ENCODE peak calls at places on chromosome 19, in nine cellular contexts. A is SK-N-SH, C is left lung, E is lower lobe of right lung, V is psoas muscle, L is cardiac muscle cell, W is Caco-2, H is body of pancreas, M is mesenchymal stem cell. J is an unnamed sample. For H3K4me1 and H3K27me3, the result is how much of the 10 kb centered on the place peaks cover.

GRCh38 chr19:57314146-57314545 is 6.1 kb upstream of the ZNF543 start:
- DNase-seq in W (no peak), A (no peak), V (no peak), L (no peak), M (no peak), H (no peak), C (no peak), E (no peak), J (no peak)

GRCh38 chr19:52138614-52139290 is 986 bp downstream of the ZNF616 start:
- DNase-seq in C (no peak), L (peak), V (no peak), W (peak), A (peak), E (no peak), M (peak), H (peak), J (no peak)

GRCh38 chr19:50708179-50708879 is 11.3 kb downstream of the SHANK1 start:
- DNase-seq in H (no peak), M (no peak), L (no peak), C (no peak), V (no peak), E (no peak), W (no peak), A (no peak), J (no peak)

GRCh38 chr19:31277516-31277915 is 71.7 kb downstream of the TSHZ3 start:
- DNase-seq in E (no peak), H (no peak), A (no peak), L (no peak), M (no peak), V (no peak), C (peak), W (no peak), J (no peak)

GRCh38 chr19:50204811-50205675 is 1.6 kb downstream of the MYH14 start:
- DNase-seq in A (peak), W (peak), E (peak), M (no peak), V (peak), C (peak), L (peak), H (peak), J (no peak)

GRCh38 chr19:17332677-17333581 is 1.7 kb downstream of the ANO8 start:
- DNase-seq in A (peak), M (peak), C (no peak), H (peak), W (peak), V (no peak), E (no peak), L (peak), J (no peak)

GRCh38 chr19:49430172-49430677 is 5.0 kb downstream of the GFY start:
- DNase-seq in V (no peak), C (no peak), M (no peak), W (no peak), A (no peak), E (no peak), L (no peak), H (no peak), J (no peak)

GRCh38 chr19:32317045-32317444 is 28.4 kb upstream of the ZNF507 start:
- DNase-seq in M (no peak), L (no peak), W (no peak), C (no peak), V (no peak), A (no peak), E (no peak), H (no peak), J (no peak)

GRCh38 chr19:38788478-38789243 is at the start of gene LGALS7B:
- DNase-seq in V (no peak), C (no peak), M (no peak), A (no peak), L (no peak), W (no peak), H (no peak), E (peak), J (no peak)

GRCh38 chr19:1468274-1469199 is 10.5 kb downstream of the C19orf25 start:
- DNase-seq in A (no peak), W (peak), M (no peak), H (no peak), V (peak), C (no peak), L (peak), E (no peak), J (no peak)

GRCh38 chr19:54470991-54471782 is 1.9 kb downstream of the CDC42EP5 start:
- DNase-seq in H (peak), C (no peak), W (peak), A (no peak), V (peak), M (peak), L (no peak), E (peak), J (no peak)

GRCh38 chr19:54464624-54465266 is 1.2 kb upstream of the LENG9 start:
- DNase-seq in H (peak), V (peak), M (peak), A (peak), L (peak), C (peak), W (peak), E (peak), J (peak)

GRCh38 chr19:16886305-16886880 is 2.4 kb upstream of the F2RL3 start:
- DNase-seq in V (peak), E (peak), C (peak), L (no peak), A (no peak), M (peak), H (peak), W (peak), J (no peak)

GRCh38 chr19:53157601-53158000 is 1.3 kb downstream of the ZNF347 start:
- DNase-seq in A (peak), L (peak), M (peak), V (no peak), E (no peak), H (peak), W (no peak), C (no peak), J (no peak)

GRCh38 chr19:36417752-36418286 is 625 bp downstream of the ZFP82 start:
- DNase-seq in H (no peak), C (no peak), W (no peak), E (no peak), M (no peak), A (no peak), L (no peak), V (no peak), J (no peak)

GRCh38 chr19:36423925-36424324 is 5.5 kb upstream of the ZFP82 start:
- DNase-seq in M (no peak), E (no peak), L (no peak), V (no peak), A (no peak), H (no peak), C (no peak), W (no peak), J (no peak)

GRCh38 chr19:36421749-36422481 is 3.5 kb upstream of the ZFP82 start:
- DNase-seq in E (no peak), L (no peak), C (no peak), A (no peak), H (no peak), W (no peak), V (no peak), M (no peak), J (no peak)

GRCh38 chr19:36418287-36419001 is at the start of gene ZFP82:
- DNase-seq in A (peak), H (peak), L (peak), C (peak), W (peak), M (peak), E (peak), V (peak), J (no peak)

DNA sequence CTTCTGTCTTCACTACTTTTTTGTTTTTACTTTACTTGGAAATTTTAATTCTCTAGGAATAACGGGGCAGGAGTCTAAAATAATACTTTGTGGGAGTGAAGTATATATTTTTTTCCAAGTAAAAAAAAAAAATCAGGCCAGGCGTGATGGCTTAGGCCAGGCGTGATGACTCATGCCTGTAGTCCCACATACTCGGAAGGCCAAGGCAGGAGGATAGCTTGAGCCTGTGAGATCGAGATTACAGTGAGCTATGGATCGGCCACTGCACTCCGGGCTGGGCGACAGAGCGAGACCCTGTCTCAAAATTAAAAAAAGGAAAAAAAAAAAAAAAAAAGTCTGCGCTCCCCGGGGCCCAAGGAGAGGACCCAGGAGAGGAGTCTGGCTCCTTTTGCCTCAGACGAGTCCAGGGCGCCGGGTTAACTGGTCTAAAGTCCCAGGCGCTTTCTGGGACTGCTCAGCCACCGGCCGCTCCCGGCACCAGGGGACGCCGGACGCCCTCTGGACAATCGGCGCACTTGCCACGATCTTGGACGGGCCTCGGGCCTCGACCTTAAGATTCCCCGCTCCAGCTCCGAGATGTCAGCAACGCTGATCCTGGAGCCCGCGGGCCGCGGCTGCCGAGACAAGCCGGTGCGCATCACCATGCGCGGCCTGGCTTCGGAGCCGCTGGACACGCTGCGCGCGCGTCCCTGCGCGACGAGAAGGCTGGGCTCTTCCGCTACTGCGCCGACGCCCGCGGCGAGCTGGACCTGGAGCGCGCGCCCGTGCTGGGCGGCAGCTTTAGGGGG is 2.7 kb upstream of the ZFP82 start:
- DNase-seq in V (peak), H (peak), M (peak), L (peak), W (no peak), C (no peak), A (peak), E (no peak), J (no peak)
- H3K4me3 ChIP-seq in V (peak), H (peak), M (peak), L (peak), W (no peak), C (peak), A (no peak), E (peak), J (peak)

GRCh38 chr19:40424637-40425449 is 949 bp downstream of the SERTAD1 start:
- DNase-seq in C (no peak), E (no peak), H (no peak), M (peak), V (no peak), W (no peak), L (peak), A (no peak), J (no peak)

GRCh38 chr19:40423938-40424337 is 1.9 kb downstream of the SERTAD1 start:
- DNase-seq in A (no peak), M (no peak), L (no peak), C (no peak), W (no peak), E (no peak), H (no peak), V (no peak), J (no peak)

GRCh38 chr19:40423227-40423566 is 2.6 kb downstream of the SERTAD1 start:
- DNase-seq in V (no peak), C (no peak), E (no peak), M (no peak), H (no peak), A (no peak), L (no peak), W (no peak), J (no peak)

GRCh38 chr19:40422428-40423226 is 3.2 kb downstream of the SERTAD1 start:
- DNase-seq in M (no peak), A (peak), W (no peak), H (no peak), C (no peak), L (no peak), V (no peak), E (no peak), J (no peak)

DNA sequence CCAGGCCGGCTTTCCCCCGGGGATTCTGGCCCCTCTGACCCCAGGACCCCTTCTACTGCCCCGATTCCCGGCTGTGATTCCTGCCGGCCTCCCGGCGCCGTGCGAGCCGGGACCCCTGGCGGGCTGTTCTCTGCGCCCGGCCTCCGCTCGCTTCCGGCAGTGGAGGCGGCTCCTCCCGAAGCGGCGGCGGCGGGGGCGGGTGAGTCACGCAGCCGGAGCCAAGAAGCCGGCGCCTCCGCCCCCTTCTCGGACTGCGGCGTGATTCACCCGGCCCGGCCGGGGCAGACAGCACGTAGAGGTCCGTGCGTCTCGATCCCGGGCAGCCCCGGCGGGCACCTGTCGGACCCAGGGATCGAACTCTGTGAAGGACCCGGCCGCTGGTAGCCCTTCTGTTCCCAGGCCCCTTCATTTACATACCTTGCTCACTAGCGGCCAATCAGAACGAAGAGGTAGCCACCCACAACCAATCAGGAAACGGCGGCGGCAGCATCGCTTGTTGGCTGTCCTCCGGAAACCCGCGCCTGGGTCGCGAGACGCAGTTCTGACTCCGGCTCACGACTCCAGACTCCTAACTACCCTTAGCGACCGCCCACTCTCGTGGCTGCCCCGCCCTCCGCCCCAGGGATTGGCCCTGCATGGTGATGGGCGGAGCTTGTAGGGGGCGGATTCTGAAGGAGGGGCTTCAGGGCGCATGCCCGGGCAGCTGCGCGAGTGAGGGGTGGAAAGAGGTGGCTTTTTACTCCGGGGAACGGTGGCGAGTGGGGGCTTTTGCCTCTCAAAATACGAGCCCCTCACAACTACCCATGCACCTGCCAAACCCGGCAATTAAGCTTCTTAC is at the start of gene SERTAD1:
- DNase-seq in L (peak), H (peak), E (peak), W (peak), C (peak), A (peak), V (peak), M (peak), J (peak)
- H3K4me1 ChIP-seq in L (under half), H (under half), E (under half), W (under half), C (under half), A (under half), V (under half), M (under half), J (under half)

GRCh38 chr19:47417746-47418594 is 1.4 kb downstream of the MEIS3 start:
- DNase-seq in V (no peak), L (no peak), M (no peak), E (peak), W (no peak), C (no peak), A (peak), H (no peak), J (no peak)
- H3K27me3 ChIP-seq in V (under half), L (under half), M (under half), E (half or more), W (under half), C (half or more), A (under half), H (under half), J (under half)

GRCh38 chr19:18942692-18943091 is 1.7 kb upstream of the HOMER3 start:
- DNase-seq in W (no peak), C (no peak), L (no peak), H (no peak), E (no peak), A (no peak), M (no peak), V (no peak), J (no peak)

GRCh38 chr19:18939922-18940775 is 868 bp downstream of the HOMER3 start:
- DNase-seq in W (peak), E (no peak), C (peak), M (peak), H (peak), A (peak), V (peak), L (peak), J (no peak)

GRCh38 chr19:18940791-18941627 is at the start of gene HOMER3:
- DNase-seq in L (peak), H (peak), A (peak), V (peak), E (peak), W (peak), M (peak), C (peak), J (peak)

GRCh38 chr19:18941628-18942354 is 774 bp upstream of the HOMER3 start:
- DNase-seq in M (peak), W (no peak), L (no peak), V (no peak), H (no peak), A (peak), C (no peak), E (no peak), J (no peak)

DNA sequence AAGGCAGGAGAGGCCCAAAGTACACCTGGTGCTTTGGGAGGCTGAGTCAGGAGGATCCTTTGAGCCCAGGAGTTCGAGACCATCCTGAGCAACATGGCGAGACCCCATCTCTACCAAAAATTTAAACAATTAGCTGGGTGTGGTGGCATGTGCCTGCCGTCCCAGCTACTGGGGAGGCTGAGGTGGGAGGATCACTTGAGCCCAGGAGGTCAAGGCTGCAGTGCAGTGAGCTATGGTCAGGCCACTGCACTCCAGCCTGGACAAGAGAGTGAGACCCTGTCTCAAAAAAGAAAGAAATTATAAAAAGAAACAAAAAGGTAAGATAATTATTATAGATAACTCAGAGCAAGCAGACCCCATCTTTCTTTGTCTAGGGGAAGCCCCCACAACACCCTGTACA is 1.9 kb downstream of the HOMER3 start:
- DNase-seq in L (no peak), A (no peak), V (no peak), E (no peak), H (no peak), C (no peak), W (no peak), M (no peak), J (no peak)
- H3K4me3 ChIP-seq in L (no peak), A (peak), V (peak), E (no peak), H (no peak), C (peak), W (no peak), M (peak), J (peak)

GRCh38 chr19:33394723-33395560 is 21.4 kb downstream of the CEBPG start:
- DNase-seq in H (peak), E (peak), C (peak), W (no peak), A (peak), V (no peak), L (no peak), M (no peak), J (no peak)
- H3K4me1 ChIP-seq in H (under half), E (half or more), C (under half), W (under half), A (under half), V (half or more), L (under half), M (half or more), J (under half)

GRCh38 chr19:3039641-3040077 is 10.6 kb upstream of the TLE2 start:
- DNase-seq in C (no peak), H (peak), L (no peak), E (no peak), A (no peak), V (peak), W (no peak), M (no peak), J (no peak)

GRCh38 chr19:3039125-3039524 is 10.0 kb upstream of the TLE2 start:
- DNase-seq in V (no peak), A (no peak), H (no peak), W (no peak), L (no peak), M (no peak), E (no peak), C (no peak), J (no peak)

GRCh38 chr19:3041302-3041701 is 12.2 kb upstream of the TLE2 start:
- DNase-seq in C (no peak), M (no peak), E (no peak), W (no peak), A (no peak), V (no peak), H (no peak), L (no peak), J (no peak)

GRCh38 chr19:3042545-3043267 is 13.6 kb upstream of the TLE2 start:
- DNase-seq in L (no peak), W (no peak), H (no peak), C (no peak), E (no peak), M (no peak), A (no peak), V (no peak), J (no peak)

GRCh38 chr19:3041756-3042517 is 12.9 kb upstream of the TLE2 start:
- DNase-seq in E (no peak), L (peak), A (no peak), W (no peak), M (no peak), C (no peak), V (no peak), H (no peak), J (no peak)
- H3K27me3 ChIP-seq in E (under half), L (under half), A (under half), W (under half), M (under half), C (under half), V (under half), H (under half), J (under half)

DNA sequence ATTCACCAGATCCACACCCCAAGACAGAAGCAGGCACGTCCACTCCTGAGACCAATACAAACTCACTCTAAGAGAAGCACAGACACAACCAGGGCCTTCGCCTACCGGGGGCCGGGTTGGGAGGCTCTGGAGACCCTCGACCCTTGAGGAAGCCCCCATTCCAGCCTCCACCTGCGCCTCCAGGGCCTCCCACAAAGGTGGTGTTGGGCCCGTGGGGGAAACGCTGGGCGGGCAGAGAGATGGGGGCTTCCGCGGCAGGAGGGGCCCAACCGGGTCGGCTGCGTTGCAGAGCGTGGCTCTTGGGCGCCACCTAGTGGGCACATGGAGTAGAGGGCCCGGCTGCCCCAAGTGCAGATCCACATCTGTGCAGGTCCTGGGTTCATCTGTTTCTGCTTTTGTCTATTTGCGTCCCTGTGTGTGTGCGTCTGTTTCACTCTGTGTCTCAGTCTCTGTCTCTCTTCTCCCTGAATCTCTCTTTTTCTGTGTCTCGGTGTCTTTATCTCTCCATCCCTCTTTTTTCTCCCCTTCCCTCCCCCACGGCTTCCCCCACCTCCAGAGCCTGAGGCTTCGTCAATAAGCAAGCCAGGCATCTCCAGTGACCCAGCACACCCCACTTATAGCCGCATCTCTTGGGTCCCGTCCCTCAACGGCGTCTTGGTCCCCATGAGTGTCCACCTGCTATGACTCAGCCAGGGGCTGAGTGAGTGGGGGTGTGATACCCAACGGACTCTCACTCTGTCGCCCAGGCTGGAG is 10.5 kb upstream of the TINCR start:
- DNase-seq in L (peak), W (peak), A (peak), M (peak), C (peak), E (peak), H (peak), V (peak), J (no peak)
- H3K4me3 ChIP-seq in L (no peak), W (peak), A (no peak), M (no peak), C (no peak), E (no peak), H (no peak), V (no peak), J (peak)